ENCODE peak calls at places on chromosomes 5 and 9, in six cellular contexts. One of them, this sample, is unnamed.

GRCh38 chr5:115460476-115460875 is 84.1 kb downstream of the FEM1C start:
- DNase-seq in HS-27A: peak; percentile 54
- DNase-seq in CD8-positive, alpha-beta memory T cell: no peak
- DNase-seq in D341Med: no peak
- DNase-seq in GM10248: no peak
- DNase-seq in naive B cell: no peak
- DNase-seq in this sample: no peak

GRCh38 chr5:165805756-165806155 is 2300.3 kb downstream of the MAT2B start:
- DNase-seq in HS-27A: no peak
- DNase-seq in CD8-positive, alpha-beta memory T cell: no peak
- DNase-seq in D341Med: peak; percentile 9
- DNase-seq in GM10248: no peak
- DNase-seq in naive B cell: no peak
- DNase-seq in this sample: no peak

GRCh38 chr5:62115009-62115408 is 191.0 kb upstream of the KIF2A start:
- DNase-seq in HS-27A: no peak
- DNase-seq in CD8-positive, alpha-beta memory T cell: no peak
- DNase-seq in D341Med: no peak
- DNase-seq in GM10248: no peak
- DNase-seq in naive B cell: no peak
- DNase-seq in this sample: no peak

GRCh38 chr9:85645909-85646627 is 95.7 kb downstream of the AGTPBP1 start:
- DNase-seq in HS-27A: no peak
- DNase-seq in CD8-positive, alpha-beta memory T cell: no peak
- DNase-seq in D341Med: no peak
- DNase-seq in GM10248: no peak
- DNase-seq in naive B cell: no peak
- DNase-seq in this sample: no peak

GRCh38 chr9:68750179-68750685 is 45.2 kb downstream of the PIP5K1B start:
- DNase-seq in HS-27A: no peak
- DNase-seq in CD8-positive, alpha-beta memory T cell: no peak
- DNase-seq in D341Med: no peak
- DNase-seq in GM10248: no peak
- DNase-seq in naive B cell: no peak
- DNase-seq in this sample: no peak

GRCh38 chr5:173123416-173123815 is 20.9 kb upstream of the BNIP1 start:
- DNase-seq in HS-27A: no peak
- DNase-seq in CD8-positive, alpha-beta memory T cell: no peak
- DNase-seq in D341Med: no peak
- DNase-seq in GM10248: no peak
- DNase-seq in naive B cell: no peak
- DNase-seq in this sample: no peak

GRCh38 chr5:146574713-146575112 is 58.7 kb upstream of the GPR151 start:
- DNase-seq in HS-27A: no peak
- DNase-seq in CD8-positive, alpha-beta memory T cell: no peak
- DNase-seq in D341Med: no peak
- DNase-seq in GM10248: no peak
- DNase-seq in naive B cell: no peak
- DNase-seq in this sample: no peak

GRCh38 chr9:79572032-79572890 is 496 bp downstream of the TLE4 start:
- DNase-seq in HS-27A: no peak
- DNase-seq in CD8-positive, alpha-beta memory T cell: no peak
- DNase-seq in D341Med: peak; percentile 65
- DNase-seq in GM10248: peak; percentile 38
- DNase-seq in naive B cell: peak; percentile 73
- DNase-seq in this sample: peak; percentile 57

GRCh38 chr5:33936381-33937016 is at the start of gene RXFP3:
- DNase-seq in HS-27A: no peak
- DNase-seq in CD8-positive, alpha-beta memory T cell: no peak
- DNase-seq in D341Med: peak; percentile 42
- DNase-seq in GM10248: no peak
- DNase-seq in naive B cell: no peak
- DNase-seq in this sample: peak; percentile 30

GRCh38 chr9:134716067-134716466 is 74.5 kb downstream of the COL5A1 start:
- DNase-seq in HS-27A: no peak
- DNase-seq in CD8-positive, alpha-beta memory T cell: no peak
- DNase-seq in D341Med: no peak
- DNase-seq in GM10248: no peak
- DNase-seq in naive B cell: no peak
- DNase-seq in this sample: peak; percentile 35

GRCh38 chr9:6634441-6634840 is 11.1 kb downstream of the GLDC start:
- DNase-seq in HS-27A: no peak
- DNase-seq in CD8-positive, alpha-beta memory T cell: no peak
- DNase-seq in D341Med: no peak
- DNase-seq in GM10248: no peak
- DNase-seq in naive B cell: no peak
- DNase-seq in this sample: no peak

GRCh38 chr9:128946945-128947422 is 419 bp downstream of the DOLK start:
- DNase-seq in HS-27A: no peak
- DNase-seq in CD8-positive, alpha-beta memory T cell: no peak
- DNase-seq in D341Med: no peak
- DNase-seq in GM10248: no peak
- DNase-seq in naive B cell: no peak
- DNase-seq in this sample: peak; percentile 52

GRCh38 chr5:138632900-138633489 is 57.8 kb upstream of the HSPA9 start:
- DNase-seq in HS-27A: no peak
- DNase-seq in CD8-positive, alpha-beta memory T cell: no peak
- DNase-seq in D341Med: peak; percentile 53
- DNase-seq in GM10248: peak; percentile 46
- DNase-seq in naive B cell: no peak
- DNase-seq in this sample: peak; percentile 52

GRCh38 chr5:148979104-148979723 is 83.6 kb downstream of the SH3TC2 start:
- DNase-seq in HS-27A: no peak
- DNase-seq in CD8-positive, alpha-beta memory T cell: no peak
- DNase-seq in D341Med: no peak
- DNase-seq in GM10248: no peak
- DNase-seq in naive B cell: no peak
- DNase-seq in this sample: no peak

GRCh38 chr5:151570512-151571269 is 20.4 kb downstream of the FAT2 start:
- DNase-seq in HS-27A: no peak
- DNase-seq in CD8-positive, alpha-beta memory T cell: no peak
- DNase-seq in D341Med: no peak
- DNase-seq in GM10248: no peak
- DNase-seq in naive B cell: no peak
- DNase-seq in this sample: no peak

GRCh38 chr9:91481971-91482370 is 58.3 kb upstream of the NFIL3 start:
- DNase-seq in HS-27A: no peak
- DNase-seq in CD8-positive, alpha-beta memory T cell: no peak
- DNase-seq in D341Med: no peak
- DNase-seq in GM10248: no peak
- DNase-seq in naive B cell: no peak
- DNase-seq in this sample: no peak

GRCh38 chr5:5116953-5117352 is 23.2 kb upstream of the ADAMTS16 start:
- DNase-seq in HS-27A: no peak
- DNase-seq in CD8-positive, alpha-beta memory T cell: no peak
- DNase-seq in D341Med: no peak
- DNase-seq in GM10248: no peak
- DNase-seq in naive B cell: no peak
- DNase-seq in this sample: no peak

GRCh38 chr9:84711936-84712335 is 42.4 kb downstream of the NTRK2 start:
- DNase-seq in HS-27A: no peak
- DNase-seq in CD8-positive, alpha-beta memory T cell: no peak
- DNase-seq in D341Med: no peak
- DNase-seq in GM10248: no peak
- DNase-seq in naive B cell: no peak
- DNase-seq in this sample: no peak

GRCh38 chr9:85155380-85155779 is 485.9 kb downstream of the NTRK2 start:
- DNase-seq in HS-27A: no peak
- DNase-seq in CD8-positive, alpha-beta memory T cell: no peak
- DNase-seq in D341Med: no peak
- DNase-seq in GM10248: no peak
- DNase-seq in naive B cell: no peak
- DNase-seq in this sample: no peak

GRCh38 chr5:160287378-160288051 is 24.8 kb downstream of the CCNJL start:
- DNase-seq in HS-27A: no peak
- DNase-seq in CD8-positive, alpha-beta memory T cell: no peak
- DNase-seq in D341Med: peak; percentile 79
- DNase-seq in GM10248: no peak
- DNase-seq in naive B cell: no peak
- DNase-seq in this sample: no peak

GRCh38 chr5:36168737-36169136 is 16.8 kb downstream of the SKP2 start:
- DNase-seq in HS-27A: no peak
- DNase-seq in CD8-positive, alpha-beta memory T cell: no peak
- DNase-seq in D341Med: no peak
- DNase-seq in GM10248: no peak
- DNase-seq in naive B cell: no peak
- DNase-seq in this sample: no peak

GRCh38 chr5:103298557-103298956 is 40.0 kb downstream of the MACIR start:
- DNase-seq in HS-27A: no peak
- DNase-seq in CD8-positive, alpha-beta memory T cell: no peak
- DNase-seq in D341Med: no peak
- DNase-seq in GM10248: no peak
- DNase-seq in naive B cell: no peak
- DNase-seq in this sample: no peak

GRCh38 chr5:95823738-95824609 is 1.4 kb upstream of the GLRX start:
- DNase-seq in HS-27A: peak; percentile 66
- DNase-seq in CD8-positive, alpha-beta memory T cell: peak; percentile 79
- DNase-seq in D341Med: no peak
- DNase-seq in GM10248: no peak
- DNase-seq in naive B cell: no peak
- DNase-seq in this sample: peak; percentile 83

GRCh38 chr5:79229357-79230174 is 6.4 kb upstream of the JMY start:
- DNase-seq in HS-27A: no peak
- DNase-seq in CD8-positive, alpha-beta memory T cell: peak; percentile 69
- DNase-seq in D341Med: peak; percentile 63
- DNase-seq in GM10248: peak; percentile 29
- DNase-seq in naive B cell: no peak
- DNase-seq in this sample: no peak

GRCh38 chr9:112548836-112549235 is 62.2 kb downstream of the KIAA1958 start:
- DNase-seq in HS-27A: no peak
- DNase-seq in CD8-positive, alpha-beta memory T cell: no peak
- DNase-seq in D341Med: no peak
- DNase-seq in GM10248: no peak
- DNase-seq in naive B cell: no peak
- DNase-seq in this sample: peak; percentile 19

GRCh38 chr5:58016329-58016728 is 443.6 kb downstream of the PLK2 start:
- DNase-seq in HS-27A: no peak
- DNase-seq in CD8-positive, alpha-beta memory T cell: no peak
- DNase-seq in D341Med: no peak
- DNase-seq in GM10248: no peak
- DNase-seq in naive B cell: no peak
- DNase-seq in this sample: no peak

This sample was measured in hepatic stellate cell.